ENCODE peak calls at places on chromosomes 5 and 9, in ten cellular contexts. Z is body of pancreas, F is cardiac fibroblast, B is A673, A is A549, V is endothelial cell, U is heart right ventricle, X is H9, Q is dorsolateral prefrontal cortex, G is foreskin keratinocyte. D is an unnamed sample.

GRCh38 chr9:12813960-12814876 is 39.4 kb downstream of the LURAP1L start:
- DNase-seq in Z (peak; percentile 81), F (peak; percentile 95), B (peak; percentile 89), A (peak; percentile 71), V (no peak), U (peak; percentile 11), X (no peak), Q (no peak), G (peak; percentile 100), D (no peak)

GRCh38 chr5:180315762-180316212 is 23.9 kb upstream of the MAPK9 start:
- DNase-seq in Z (peak; percentile 68), F (peak; percentile 67), B (peak; percentile 56), A (peak; percentile 54), V (peak; percentile 83), U (peak; percentile 74), X (peak; percentile 74), Q (peak; percentile 73), G (no peak), D (peak; percentile 80)

GRCh38 chr5:160039810-160040470 is 31.0 kb downstream of the TTC1 start:
- DNase-seq in Z (no peak), F (no peak), B (no peak), A (no peak), V (no peak), U (no peak), X (no peak), Q (no peak), G (peak; percentile 47), D (no peak)

GRCh38 chr9:85871008-85871407 is 69.9 kb upstream of the NAA35 start:
- DNase-seq in Z (no peak), F (no peak), B (peak; percentile 17), A (no peak), V (no peak), U (no peak), X (no peak), Q (no peak), G (no peak), D (no peak)

GRCh38 chr5:93573627-93573974 is 7.4 kb downstream of the NR2F1-AS1 start:
- DNase-seq in Z (no peak), F (no peak), B (no peak), A (no peak), V (no peak), U (no peak), X (no peak), Q (no peak), G (no peak), D (no peak)

GRCh38 chr5:64977779-64978178 is 209.0 kb downstream of the CWC27 start:
- DNase-seq in Z (no peak), F (peak; percentile 66), B (no peak), A (no peak), V (no peak), U (no peak), X (no peak), Q (no peak), G (no peak), D (no peak)

GRCh38 chr5:54329731-54330709 is 19.6 kb upstream of the ARL15 start:
- DNase-seq in Z (peak; percentile 67), F (peak; percentile 79), B (no peak), A (no peak), V (no peak), U (no peak), X (no peak), Q (no peak), G (peak; percentile 98), D (no peak)

GRCh38 chr5:168114444-168115017 is 176.9 kb upstream of the WWC1 start:
- DNase-seq in Z (peak; percentile 58), F (peak; percentile 43), B (peak; percentile 73), A (peak; percentile 70), V (peak; percentile 66), U (peak; percentile 21), X (peak; percentile 84), Q (peak; percentile 40), G (peak; percentile 56), D (peak; percentile 80)

GRCh38 chr5:42677156-42677842 is 79.3 kb upstream of the CCDC152 start:
- DNase-seq in Z (no peak), F (no peak), B (no peak), A (no peak), V (no peak), U (no peak), X (no peak), Q (no peak), G (no peak), D (no peak)

GRCh38 chr9:4114569-4115505 is 185.0 kb downstream of the GLIS3 start:
- DNase-seq in Z (no peak), F (peak; percentile 65), B (no peak), A (no peak), V (no peak), U (no peak), X (no peak), Q (no peak), G (no peak), D (no peak)

GRCh38 chr5:158899792-158900191 is 199.9 kb downstream of the EBF1 start:
- DNase-seq in Z (no peak), F (peak; percentile 22), B (no peak), A (no peak), V (no peak), U (peak; percentile 51), X (no peak), Q (no peak), G (no peak), D (peak; percentile 58)

GRCh38 chr5:154972476-154973080 is 31.7 kb downstream of the MRPL22 start:
- DNase-seq in Z (no peak), F (peak; percentile 73), B (peak; percentile 72), A (peak; percentile 44), V (peak; percentile 60), U (no peak), X (peak; percentile 38), Q (peak; percentile 51), G (peak; percentile 29), D (peak; percentile 52)
- TF ChIP-seq CTCF in Z (peak; percentile 24), F (peak; percentile 74), B (peak; percentile 70), A (peak; percentile 72), V (no peak), U (peak; percentile 38), X (peak; percentile 83), Q (peak; percentile 62), G (peak; percentile 82), D (peak; percentile 56)

GRCh38 chr9:121743441-121744001 is 92.1 kb downstream of the DAB2IP start:
- DNase-seq in Z (peak; percentile 93), F (peak; percentile 88), B (no peak), A (peak; percentile 96), V (peak; percentile 80), U (peak; percentile 87), X (peak; percentile 80), Q (peak; percentile 76), G (no peak), D (peak; percentile 91)
- TF ChIP-seq CTCF in Z (peak; percentile 51), F (peak; percentile 3), B (no peak), A (no peak), V (no peak), U (no peak), X (no peak), Q (no peak), G (no peak), D (no peak)

GRCh38 chr5:147629196-147629595 is 119.3 kb upstream of the DPYSL3 start:
- DNase-seq in Z (no peak), F (no peak), B (peak; percentile 87), A (no peak), V (no peak), U (no peak), X (no peak), Q (no peak), G (no peak), D (no peak)

GRCh38 chr5:147633173-147633572 is 123.3 kb upstream of the DPYSL3 start:
- DNase-seq in Z (no peak), F (no peak), B (no peak), A (no peak), V (no peak), U (no peak), X (no peak), Q (no peak), G (no peak), D (no peak)

GRCh38 chr5:147631428-147631985 is 121.6 kb upstream of the DPYSL3 start:
- DNase-seq in Z (no peak), F (no peak), B (peak; percentile 84), A (no peak), V (no peak), U (no peak), X (no peak), Q (no peak), G (no peak), D (no peak)

GRCh38 chr5:147626494-147626893 is 116.6 kb upstream of the DPYSL3 start:
- DNase-seq in Z (no peak), F (no peak), B (no peak), A (no peak), V (no peak), U (no peak), X (no peak), Q (no peak), G (no peak), D (no peak)

GRCh38 chr5:147628054-147628895 is 118.4 kb upstream of the DPYSL3 start:
- DNase-seq in Z (peak; percentile 64), F (peak; percentile 75), B (peak; percentile 95), A (peak; percentile 40), V (peak; percentile 81), U (no peak), X (peak; percentile 74), Q (peak; percentile 75), G (peak; percentile 58), D (peak; percentile 63)
- TF ChIP-seq CTCF in Z (peak; percentile 88), F (peak; percentile 82), B (peak; percentile 89), A (peak; percentile 70), V (peak; percentile 80), U (peak; percentile 57), X (peak; percentile 84), Q (peak; percentile 81), G (peak; percentile 79), D (peak; percentile 73)

GRCh38 chr5:112707187-112708179 is 30.2 kb upstream of the APC start:
- DNase-seq in Z (peak; percentile 100), F (peak; percentile 99), B (peak; percentile 99), A (peak; percentile 99), V (peak; percentile 94), U (peak; percentile 97), X (peak; percentile 99), Q (peak; percentile 96), G (peak; percentile 92), D (peak; percentile 97)
- TF ChIP-seq CTCF in Z (peak; percentile 18), F (no peak), B (no peak), A (no peak), V (no peak), U (no peak), X (peak; percentile 19), Q (no peak), G (no peak), D (no peak)

GRCh38 chr5:141330299-141331080 is at the start of gene PCDHGA1:
- DNase-seq in Z (no peak), F (peak; percentile 59), B (no peak), A (peak; percentile 57), V (peak; percentile 25), U (no peak), X (no peak), Q (no peak), G (no peak), D (no peak)
- TF ChIP-seq CTCF in Z (peak; percentile 29), F (peak; percentile 72), B (peak; percentile 52), A (peak; percentile 58), V (peak; percentile 37), U (no peak), X (peak; percentile 59), Q (no peak), G (peak; percentile 37), D (no peak)

D was measured in glutamatergic neuron.